ENCODE peak calls at places on chromosome 18, in four cellular contexts. S, O, U and D are unnamed samples.

GRCh38 chr18:22284581-22285230 is 115.3 kb downstream of the GATA6 start:
- DNase-seq in S (no peak), O (no peak), U (no peak), D (no peak)

GRCh38 chr18:35005963-35006577 is 35.1 kb upstream of the MAPRE2 start:
- DNase-seq in S (peak), O (peak), U (peak), D (peak)

GRCh38 chr18:8794133-8794986 is 89.0 kb downstream of the MTCL1 start:
- DNase-seq in S (peak), O (no peak), U (no peak), D (peak)

GRCh38 chr18:22391571-22392359 is 25.9 kb downstream of the CTAGE1 start:
- DNase-seq in S (no peak), O (no peak), U (no peak), D (no peak)

GRCh38 chr18:10022365-10022764 is 108.5 kb downstream of the VAPA start:
- DNase-seq in S (no peak), O (no peak), U (no peak), D (no peak)

GRCh38 chr18:61833978-61834377 is 58.8 kb downstream of the RNF152 start:
- DNase-seq in S (no peak), O (no peak), U (no peak), D (no peak)

GRCh38 chr18:76803814-76804213 is 18.5 kb upstream of the ZNF236 start:
- DNase-seq in S (peak), O (peak), U (peak), D (no peak)

GRCh38 chr18:4433762-4434161 is 21.3 kb downstream of the DLGAP1 start:
- DNase-seq in S (no peak), O (no peak), U (no peak), D (no peak)

GRCh38 chr18:7414459-7414858 is 152.7 kb upstream of the PTPRM start:
- DNase-seq in S (no peak), O (no peak), U (no peak), D (no peak)

GRCh38 chr18:1846640-1847039 is 724.7 kb downstream of the METTL4 start:
- DNase-seq in S (no peak), O (no peak), U (no peak), D (no peak)

GRCh38 chr18:23141022-23141999 is 6.0 kb downstream of the CABLES1 start:
- DNase-seq in S (peak), O (no peak), U (no peak), D (no peak)

GRCh38 chr18:908631-909621 is 4.3 kb downstream of the ADCYAP1 start:
- DNase-seq in S (no peak), O (no peak), U (no peak), D (no peak)

GRCh38 chr18:6835345-6835744 is 105.8 kb downstream of the ARHGAP28 start:
- DNase-seq in S (peak), O (no peak), U (no peak), D (no peak)

GRCh38 chr18:62085766-62086165 is 101.1 kb downstream of the PIGN start:
- DNase-seq in S (no peak), O (no peak), U (no peak), D (no peak)

GRCh38 chr18:59660976-59661743 is 36.1 kb downstream of the CCBE1 start:
- DNase-seq in S (no peak), O (no peak), U (no peak), D (no peak)

GRCh38 chr18:76412010-76412817 is 82.8 kb downstream of the ZNF516 start:
- DNase-seq in S (no peak), O (no peak), U (no peak), D (no peak)

GRCh38 chr18:3610188-3610708 is 160.3 kb downstream of the TGIF1 start:
- DNase-seq in S (no peak), O (no peak), U (no peak), D (no peak)

GRCh38 chr18:23994361-23994902 is 20.1 kb upstream of the TTC39C start:
- DNase-seq in S (peak), O (no peak), U (peak), D (peak)

GRCh38 chr18:6628189-6628588 is 101.3 kb upstream of the ARHGAP28 start:
- DNase-seq in S (no peak), O (no peak), U (no peak), D (no peak)

GRCh38 chr18:78878335-78878734 is 101.3 kb upstream of the SALL3 start:
- DNase-seq in S (no peak), O (no peak), U (no peak), D (no peak)

GRCh38 chr18:78882585-78882984 is 97.0 kb upstream of the SALL3 start:
- DNase-seq in S (no peak), O (no peak), U (no peak), D (no peak)

GRCh38 chr18:78889250-78889649 is 90.4 kb upstream of the SALL3 start:
- DNase-seq in S (no peak), O (no peak), U (no peak), D (no peak)

GRCh38 chr18:78884502-78884901 is 95.1 kb upstream of the SALL3 start:
- DNase-seq in S (no peak), O (no peak), U (no peak), D (no peak)

GRCh38 chr18:78883501-78883900 is 96.1 kb upstream of the SALL3 start:
- DNase-seq in S (no peak), O (no peak), U (no peak), D (no peak)
- TF ChIP-seq TCF7L2 in S (no peak), O (no peak), U (no peak), D (no peak)

DNA sequence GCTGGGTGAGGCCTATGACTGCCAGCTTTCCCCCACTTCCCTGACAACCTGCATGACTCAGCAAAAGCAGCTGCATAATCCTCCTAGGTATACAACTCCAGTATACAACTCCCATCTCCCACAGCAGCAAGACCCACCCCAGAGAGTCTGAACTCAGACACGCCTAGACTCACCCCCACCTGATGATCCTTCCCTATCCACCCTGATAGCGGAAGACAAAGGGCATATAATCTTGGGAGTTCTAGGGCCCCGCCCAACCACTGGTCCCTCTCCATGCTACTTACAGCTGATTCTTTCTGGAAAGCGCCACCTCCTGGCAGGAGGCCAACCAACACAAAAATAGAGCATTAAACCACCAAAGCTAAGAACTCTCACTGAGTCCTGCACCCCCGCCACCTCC is 296.5 kb downstream of the DCC start:
- DNase-seq in S (peak), O (no peak), U (no peak), D (no peak)
- TF ChIP-seq TCF7L2 in S (no peak), O (no peak), U (no peak), D (no peak)

DNA sequence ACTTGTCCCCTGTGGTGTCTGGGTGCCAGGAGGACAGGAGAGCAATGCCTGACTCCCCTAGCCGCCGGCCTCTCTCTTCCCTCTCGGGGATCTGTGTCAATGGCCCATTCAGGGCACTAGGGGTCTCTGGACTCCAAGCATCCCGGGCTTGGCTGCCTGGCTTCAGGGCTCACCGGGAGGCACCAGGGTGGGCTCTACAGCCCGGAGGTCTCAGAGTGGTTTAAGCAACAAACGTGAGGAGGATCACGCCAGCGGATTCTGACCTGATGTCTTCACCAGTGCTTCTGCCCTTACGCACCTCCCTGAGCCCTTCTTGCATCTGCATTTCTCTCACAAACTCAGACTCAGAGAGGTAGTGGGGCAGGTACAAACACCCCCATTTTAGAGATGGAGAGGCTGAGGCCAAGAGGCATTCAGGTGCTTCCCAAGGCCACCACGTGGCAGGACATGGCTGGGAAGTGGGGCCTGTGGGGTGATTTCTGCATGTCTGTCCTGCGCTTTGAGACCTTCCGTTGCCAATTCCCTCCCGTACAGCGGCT is 243.0 kb downstream of the CELF4 start:
- DNase-seq in S (peak), O (peak), U (no peak), D (peak)
- TF ChIP-seq TCF7L2 in S (no peak), O (no peak), U (no peak), D (no peak)

GRCh38 chr18:44625367-44625766 is 55.3 kb upstream of the SETBP1 start:
- DNase-seq in S (no peak), O (no peak), U (no peak), D (no peak)
- TF ChIP-seq TCF7L2 in S (no peak), O (no peak), U (no peak), D (no peak)

DNA sequence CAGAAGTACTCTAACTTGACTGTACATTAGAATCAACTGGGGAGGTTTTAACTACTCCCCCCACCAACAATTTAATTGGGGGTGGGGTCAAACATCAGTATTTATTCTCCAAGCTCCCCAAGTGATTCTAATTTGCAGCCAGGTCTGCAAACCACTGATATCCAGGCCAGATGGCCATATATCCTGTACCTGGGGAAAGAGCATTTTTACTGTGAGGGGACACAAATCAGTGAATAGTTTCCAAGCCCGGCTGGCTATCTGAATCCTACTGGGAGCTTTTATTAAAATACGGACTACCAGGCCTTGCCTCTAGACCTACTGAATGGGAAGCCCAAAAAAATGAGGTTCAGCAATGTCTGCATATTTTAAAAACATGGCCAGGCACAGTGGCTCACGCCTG is 88.5 kb downstream of the TCF4 start:
- DNase-seq in S (no peak), O (no peak), U (no peak), D (no peak)
- TF ChIP-seq TCF7L2 in S (no peak), O (no peak), U (no peak), D (no peak)

GRCh38 chr18:45441110-45441842 is 174.0 kb upstream of the SLC14A2 start:
- DNase-seq in S (no peak), O (no peak), U (no peak), D (no peak)
- TF ChIP-seq TCF7L2 in S (no peak), O (no peak), U (no peak), D (no peak)

DNA sequence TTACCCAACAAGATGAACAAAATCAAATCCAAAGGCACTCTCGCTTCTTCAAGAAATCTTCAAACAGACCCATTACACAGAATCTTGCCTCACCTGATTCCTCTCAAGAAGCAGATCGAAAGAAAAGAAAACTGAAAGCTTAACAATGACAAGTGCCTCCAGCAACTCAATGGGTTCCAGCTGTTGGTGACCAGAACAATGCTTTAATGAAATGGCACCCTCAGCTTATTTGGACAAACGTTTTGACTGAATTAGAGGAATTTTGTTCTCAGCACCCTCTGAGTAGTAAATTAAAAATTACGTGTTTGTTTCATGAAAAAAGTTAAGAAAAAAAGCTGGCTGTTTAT is 211.0 kb downstream of the ZNF521 start:
- DNase-seq in S (no peak), O (no peak), U (no peak), D (no peak)
- TF ChIP-seq TCF7L2 in S (no peak), O (no peak), U (no peak), D (no peak)

GRCh38 chr18:79524181-79525078 is 128.7 kb downstream of the NFATC1 start:
- DNase-seq in S (no peak), O (no peak), U (no peak), D (no peak)
- TF ChIP-seq TCF7L2 in S (no peak), O (no peak), U (no peak), D (no peak)

GRCh38 chr18:45379903-45380302 is 235.4 kb upstream of the SLC14A2 start:
- DNase-seq in S (no peak), O (no peak), U (no peak), D (no peak)

GRCh38 chr18:45386256-45386655 is 229.0 kb upstream of the SLC14A2 start:
- DNase-seq in S (peak), O (peak), U (no peak), D (no peak)

GRCh38 chr18:45383228-45383627 is 232.0 kb upstream of the SLC14A2 start:
- DNase-seq in S (no peak), O (no peak), U (no peak), D (no peak)

GRCh38 chr18:45378933-45379332 is 236.3 kb upstream of the SLC14A2 start:
- DNase-seq in S (no peak), O (no peak), U (no peak), D (no peak)

DNA sequence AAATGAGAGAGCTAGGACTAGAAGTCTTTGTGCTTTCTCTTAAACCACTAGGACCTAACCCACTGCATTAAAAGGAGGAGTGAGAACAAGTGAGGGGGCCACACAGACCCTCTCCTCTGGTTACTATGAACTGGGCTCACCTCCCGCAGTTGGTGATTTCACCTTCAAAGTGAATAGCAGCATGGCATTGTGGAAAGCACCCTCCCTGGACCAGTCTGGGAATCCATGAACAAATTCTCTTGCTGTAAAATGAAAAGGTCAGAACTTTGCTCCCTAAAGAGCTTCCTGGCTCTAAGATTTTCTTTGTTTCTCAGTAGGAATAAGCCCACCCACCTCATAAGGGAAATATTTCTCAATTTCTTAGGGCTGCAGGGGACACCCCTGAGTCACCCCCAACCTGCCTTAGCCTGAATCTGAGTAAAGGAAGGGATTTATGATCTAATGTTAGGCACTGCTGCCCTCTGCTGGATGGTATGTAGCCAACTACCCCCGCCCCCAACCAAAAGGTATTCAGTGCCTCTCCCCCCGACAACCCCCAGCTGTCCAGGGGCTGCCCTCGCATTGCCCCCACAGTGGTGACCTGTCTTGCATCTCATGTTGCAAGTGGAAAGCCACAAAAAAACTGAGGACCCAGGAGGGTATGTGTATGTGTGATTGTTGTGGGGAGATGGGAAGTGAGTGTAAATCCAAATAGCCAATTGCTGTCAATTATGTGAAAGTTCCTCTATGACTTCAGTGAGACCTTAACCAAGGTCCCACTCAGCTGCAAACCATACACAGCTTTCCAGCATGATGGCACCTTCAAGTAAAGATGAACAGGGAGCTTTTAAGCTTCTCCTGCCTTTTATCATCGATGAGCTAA is 230.9 kb upstream of the SLC14A2 start:
- DNase-seq in S (peak), O (peak), U (peak), D (peak)
- TF ChIP-seq TCF7L2 in S (no peak), O (no peak), U (no peak), D (no peak)

DNA sequence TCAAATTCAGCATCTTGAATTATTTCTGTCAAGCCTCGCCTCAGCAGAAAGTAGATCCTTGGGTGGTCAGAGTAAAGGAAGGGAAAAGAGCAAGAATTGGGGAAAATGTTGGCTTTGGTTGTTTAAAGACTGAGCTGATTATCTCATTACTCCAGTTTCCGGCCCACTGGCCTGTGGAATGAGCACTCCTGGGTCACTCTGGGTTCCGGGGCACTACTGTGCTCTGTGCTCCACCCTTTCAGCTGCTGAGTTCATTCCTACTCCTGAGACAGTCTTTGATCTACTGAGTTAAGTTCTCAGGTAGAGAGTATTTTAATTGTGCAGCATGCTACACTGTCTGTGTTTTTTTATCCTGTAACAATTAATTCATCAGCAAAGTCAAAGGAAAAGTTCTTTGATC is 427.7 kb downstream of the CDH2 start:
- DNase-seq in S (no peak), O (no peak), U (no peak), D (no peak)
- TF ChIP-seq TCF7L2 in S (no peak), O (no peak), U (no peak), D (no peak)